ENCODE peak calls at places on chromosome 12, in five cellular contexts. G, J, A, S and F are unnamed samples.

GRCh38 chr12:93571360-93571853 is 1.1 kb upstream of the SOCS2 start:
- DNase-seq in A (peak), S (peak), G (peak), J (peak), F (no peak)

GRCh38 chr12:40903040-40903439 is 210.8 kb downstream of the CNTN1 start:
- DNase-seq in A (no peak), J (no peak), S (no peak), G (no peak), F (no peak)

GRCh38 chr12:46942579-46942978 is 116.8 kb upstream of the SLC38A4 start:
- DNase-seq in J (no peak), A (peak), G (peak), S (no peak), F (no peak)

GRCh38 chr12:8078400-8078799 is 3.7 kb upstream of the NECAP1 start:
- DNase-seq in G (peak), A (peak), S (no peak), J (peak), F (no peak)

GRCh38 chr12:47193066-47193465 is 113.3 kb upstream of the AMIGO2 start:
- DNase-seq in J (no peak), G (no peak), A (no peak), S (no peak), F (no peak)

GRCh38 chr12:54478270-54478669 is 4.9 kb upstream of the GTSF1 start:
- DNase-seq in G (no peak), J (no peak), S (no peak), A (no peak), F (no peak)

GRCh38 chr12:47311514-47311913 is 231.8 kb upstream of the AMIGO2 start:
- DNase-seq in A (no peak), J (no peak), G (no peak), S (no peak), F (no peak)

GRCh38 chr12:52242442-52243263 is 9.6 kb downstream of the KRT7 start:
- DNase-seq in J (no peak), A (no peak), G (no peak), S (no peak), F (no peak)

GRCh38 chr12:45547132-45547531 is 182.4 kb upstream of the ARID2 start:
- DNase-seq in A (no peak), J (no peak), G (no peak), S (no peak), F (no peak)

GRCh38 chr12:63857771-63858670 is 13.5 kb downstream of the SRGAP1 start:
- DNase-seq in J (no peak), S (no peak), G (no peak), A (no peak), F (no peak)

GRCh38 chr12:46357438-46358324 is 14.9 kb downstream of the SLC38A2 start:
- DNase-seq in S (no peak), J (no peak), A (peak), G (peak), F (peak)

GRCh38 chr12:51217133-51217967 is 512 bp downstream of the POU6F1 start:
- DNase-seq in A (peak), G (peak), S (peak), J (peak), F (no peak)

GRCh38 chr12:63889721-63890509 is 45.4 kb downstream of the SRGAP1 start:
- DNase-seq in S (no peak), G (no peak), A (no peak), J (no peak), F (no peak)

GRCh38 chr12:51949342-51950030 is 2.0 kb upstream of the ACVR1B start:
- DNase-seq in S (no peak), G (no peak), A (peak), J (no peak), F (no peak)

GRCh38 chr12:12776261-12776660 is 9.2 kb upstream of the APOLD1 start:
- DNase-seq in A (no peak), S (no peak), G (peak), J (no peak), F (peak)

GRCh38 chr12:48852734-48853168 is 788 bp upstream of the DDX23 start:
- DNase-seq in A (no peak), S (no peak), J (no peak), G (no peak), F (no peak)

GRCh38 chr12:69929531-69929930 is 104.5 kb downstream of the MYRFL start:
- DNase-seq in J (no peak), A (no peak), S (no peak), G (no peak), F (no peak)

GRCh38 chr12:116397148-116397547 is 119.7 kb upstream of the MED13L start:
- DNase-seq in J (no peak), G (no peak), A (peak), S (no peak), F (no peak)

GRCh38 chr12:4116251-4117111 is 157.1 kb upstream of the CCND2 start:
- DNase-seq in J (no peak), A (peak), G (peak), S (no peak), F (peak)

GRCh38 chr12:22048351-22049041 is 2.5 kb downstream of the CMAS start:
- DNase-seq in G (no peak), J (no peak), A (no peak), S (no peak), F (no peak)

GRCh38 chr12:113299619-113300237 is 35.2 kb downstream of the SLC8B1 start:
- DNase-seq in S (no peak), A (peak), J (no peak), G (peak), F (peak)

GRCh38 chr12:1607940-1608782 is 13.8 kb upstream of the FBXL14 start:
- DNase-seq in A (peak), G (no peak), J (no peak), S (no peak), F (no peak)

GRCh38 chr12:91194500-91194899 is 11.9 kb upstream of the DCN start:
- DNase-seq in J (no peak), A (peak), G (peak), S (no peak), F (peak)

GRCh38 chr12:24561882-24562760 is 386.8 kb downstream of the BCAT1 start:
- DNase-seq in J (no peak), A (peak), S (peak), G (no peak), F (no peak)

GRCh38 chr12:46946137-46946536 is 120.3 kb upstream of the SLC38A4 start:
- DNase-seq in A (peak), J (no peak), S (no peak), G (no peak), F (peak)

GRCh38 chr12:49126852-49127763 is 4.1 kb downstream of the TUBA1B start:
- DNase-seq in J (no peak), S (no peak), G (no peak), A (peak), F (no peak)

GRCh38 chr12:95998611-95999300 is 2.6 kb upstream of the HAL start:
- DNase-seq in S (peak), G (peak), J (peak), A (peak), F (no peak)

GRCh38 chr12:3420693-3421092 is 70.3 kb upstream of the PRMT8 start:
- DNase-seq in G (no peak), J (no peak), S (peak), A (no peak), F (no peak)

GRCh38 chr12:115972241-115972640 is 305.3 kb downstream of the MED13L start:
- DNase-seq in G (no peak), J (no peak), A (no peak), S (no peak), F (no peak)